ENCODE peak calls at places on chromosomes 16 and 17, in six cellular contexts. D is NCI-H460; G is activated T-cell treated with anti-CD3 and anti-CD28 coated beads, Interleukin-2, amount 50 U/mL, for 72 hours; P is activated CD8-positive, alpha-beta memory T cell treated with anti-CD3 and anti-CD28 coated beads for 48 hours; Z is T-helper 1 cell; X is SK-N-DZ. E is an unnamed sample.

GRCh38 chr17:49708515-49709161 is 874 bp upstream of the SLC35B1 start:
- DNase-seq in G (no peak), D (no peak), Z (no peak), P (no peak), X (peak), E (peak)

GRCh38 chr16:6573577-6573976 is 759.1 kb upstream of the RBFOX1 start:
- DNase-seq in G (no peak), X (peak), D (no peak), Z (no peak), P (no peak), E (no peak)

GRCh38 chr16:2233046-2233775 is 3.0 kb upstream of the DNASE1L2 start:
- DNase-seq in P (no peak), D (no peak), Z (no peak), G (no peak), X (no peak), E (no peak)

GRCh38 chr17:77963441-77963840 is 4.9 kb downstream of the TNRC6C start:
- DNase-seq in G (no peak), Z (peak), X (no peak), P (no peak), D (no peak), E (peak)

GRCh38 chr17:3771140-3771539 is 29.8 kb downstream of the ITGAE start:
- DNase-seq in G (no peak), Z (no peak), D (no peak), X (no peak), P (no peak), E (no peak)

GRCh38 chr16:88387941-88388627 is 5.3 kb downstream of the ZNF469 start:
- DNase-seq in Z (no peak), P (no peak), G (no peak), X (no peak), D (no peak), E (no peak)

GRCh38 chr17:42111901-42112551 is 488 bp downstream of the DHX58 start:
- DNase-seq in P (no peak), Z (no peak), X (no peak), D (no peak), G (peak), E (peak)

GRCh38 chr17:66135896-66136295 is 56.0 kb downstream of the CEP112 start:
- DNase-seq in D (no peak), Z (no peak), G (no peak), X (no peak), P (no peak), E (no peak)

GRCh38 chr17:31825961-31826691 is 32.9 kb downstream of the COPRS start:
- DNase-seq in X (no peak), D (no peak), G (peak), Z (no peak), P (no peak), E (no peak)

GRCh38 chr17:34110315-34110714 is 144.8 kb upstream of the CCL2 start:
- DNase-seq in P (no peak), D (no peak), Z (no peak), G (no peak), X (no peak), E (no peak)

GRCh38 chr16:88549671-88550643 is 20.2 kb upstream of the ZC3H18 start:
- DNase-seq in P (no peak), G (peak), D (no peak), X (no peak), Z (no peak), E (no peak)

GRCh38 chr17:57639381-57639780 is 105.7 kb downstream of the CCDC182 start:
- DNase-seq in G (no peak), D (no peak), Z (no peak), X (no peak), P (no peak), E (no peak)

GRCh38 chr16:56195151-56195550 is 3.9 kb downstream of the GNAO1 start:
- DNase-seq in X (no peak), Z (no peak), G (no peak), D (no peak), P (no peak), E (no peak)

GRCh38 chr17:16150251-16150859 is 65.0 kb downstream of the NCOR1 start:
- DNase-seq in X (no peak), Z (no peak), P (no peak), G (no peak), D (peak), E (no peak)

GRCh38 chr16:14364386-14365199 is 265.5 kb downstream of the PARN start:
- DNase-seq in P (no peak), G (no peak), D (peak), X (no peak), Z (no peak), E (no peak)

GRCh38 chr16:53519417-53520091 is 16.5 kb upstream of the AKTIP start:
- DNase-seq in D (no peak), X (no peak), P (no peak), Z (no peak), G (no peak), E (no peak)

GRCh38 chr16:59859606-59860402 is 1125.7 kb upstream of the GOT2 start:
- DNase-seq in P (no peak), G (no peak), Z (no peak), X (no peak), D (no peak), E (no peak)

GRCh38 chr17:78852709-78853111 is 12.1 kb upstream of the USP36 start:
- DNase-seq in Z (no peak), G (no peak), P (no peak), X (no peak), D (peak), E (no peak)

GRCh38 chr16:70573451-70574121 is 50.0 kb downstream of the SF3B3 start:
- DNase-seq in G (no peak), Z (no peak), P (no peak), D (no peak), X (no peak), E (no peak)

GRCh38 chr16:28010671-28011070 is 52.8 kb downstream of the GSG1L start:
- DNase-seq in Z (no peak), X (no peak), D (no peak), P (no peak), G (no peak), E (no peak)

GRCh38 chr17:44004761-44005526 is 522 bp downstream of the NAGS start:
- DNase-seq in X (no peak), D (no peak), P (no peak), G (peak), Z (peak), E (no peak)

GRCh38 chr17:33981713-33982601 is 273.1 kb upstream of the CCL2 start:
- DNase-seq in Z (no peak), D (no peak), G (no peak), P (no peak), X (no peak), E (no peak)

GRCh38 chr17:8019161-8019560 is 16.7 kb downstream of the GUCY2D start:
- DNase-seq in G (no peak), P (no peak), Z (no peak), D (no peak), X (no peak), E (no peak)

GRCh38 chr16:77431131-77431670 is 3.6 kb downstream of the ADAMTS18 start:
- DNase-seq in P (no peak), D (no peak), G (no peak), Z (no peak), X (no peak), E (no peak)

GRCh38 chr16:87543436-87544191 is 50.8 kb upstream of the ZCCHC14 start:
- DNase-seq in X (no peak), G (peak), D (no peak), P (no peak), Z (no peak), E (no peak)

GRCh38 chr16:85208643-85209520 is 96.6 kb upstream of the CIBAR2 start:
- DNase-seq in X (no peak), P (no peak), G (no peak), D (no peak), Z (no peak), E (no peak)

GRCh38 chr17:82076785-82077591 is 11.4 kb upstream of the DUS1L start:
- DNase-seq in P (no peak), G (no peak), X (no peak), D (no peak), Z (no peak), E (no peak)

GRCh38 chr17:59244081-59244480 is 23.8 kb downstream of the GDPD1 start:
- DNase-seq in D (no peak), X (no peak), G (no peak), P (no peak), Z (no peak), E (no peak)

GRCh38 chr17:78997231-78997741 is 12.3 kb downstream of the CANT1 start:
- DNase-seq in Z (no peak), D (no peak), G (no peak), X (no peak), P (no peak), E (no peak)

GRCh38 chr16:57637965-57638364 is 9.5 kb downstream of the ADGRG1 start:
- DNase-seq in G (no peak), Z (no peak), D (no peak), P (no peak), X (no peak), E (no peak)

GRCh38 chr16:50314665-50315064 is 48.3 kb downstream of the ADCY7 start:
- DNase-seq in X (no peak), P (no peak), D (no peak), Z (no peak), G (no peak), E (no peak)

E was measured in T-helper 2 cell.